ENCODE peak calls at places on chromosome 15, in eight cellular contexts. One of them, this sample, is unnamed.

GRCh38 chr15:101600024-101600423 is 52.2 kb downstream of the TM2D3 start:
- DNase-seq in cardiac muscle cell: no peak
- DNase-seq in GM13976: no peak
- DNase-seq in heart right ventricle: no peak
- DNase-seq in AG09309: no peak
- DNase-seq in PC-3: no peak
- DNase-seq in AG04450: no peak
- DNase-seq in transverse colon: no peak
- DNase-seq in this sample: no peak

GRCh38 chr15:40044717-40045571 is 6.0 kb upstream of the SRP14 start:
- DNase-seq in heart right ventricle: peak
- DNase-seq in AG09309: no peak
- DNase-seq in GM13976: peak
- DNase-seq in transverse colon: peak
- DNase-seq in PC-3: peak
- DNase-seq in cardiac muscle cell: peak
- DNase-seq in AG04450: no peak
- DNase-seq in this sample: peak

GRCh38 chr15:35980719-35981118 is 434.8 kb upstream of the DPH6 start:
- DNase-seq in heart right ventricle: no peak
- DNase-seq in PC-3: peak
- DNase-seq in cardiac muscle cell: no peak
- DNase-seq in transverse colon: no peak
- DNase-seq in AG09309: no peak
- DNase-seq in GM13976: no peak
- DNase-seq in AG04450: no peak
- DNase-seq in this sample: no peak

GRCh38 chr15:40435331-40436089 is 5.2 kb upstream of the BAHD1 start:
- DNase-seq in AG09309: no peak
- DNase-seq in GM13976: no peak
- DNase-seq in PC-3: no peak
- DNase-seq in transverse colon: no peak
- DNase-seq in cardiac muscle cell: no peak
- DNase-seq in AG04450: no peak
- DNase-seq in heart right ventricle: no peak
- DNase-seq in this sample: no peak

GRCh38 chr15:41730543-41730942 is 43.7 kb upstream of the MAPKBP1 start:
- DNase-seq in GM13976: peak
- DNase-seq in AG09309: no peak
- DNase-seq in heart right ventricle: no peak
- DNase-seq in PC-3: no peak
- DNase-seq in AG04450: no peak
- DNase-seq in cardiac muscle cell: no peak
- DNase-seq in transverse colon: no peak
- DNase-seq in this sample: peak

GRCh38 chr15:36880226-36880912 is 220.0 kb downstream of the MEIS2 start:
- DNase-seq in cardiac muscle cell: no peak
- DNase-seq in heart right ventricle: no peak
- DNase-seq in GM13976: no peak
- DNase-seq in AG04450: no peak
- DNase-seq in PC-3: no peak
- DNase-seq in transverse colon: no peak
- DNase-seq in AG09309: no peak
- DNase-seq in this sample: no peak

GRCh38 chr15:53658827-53659226 is 100.6 kb downstream of the WDR72 start:
- DNase-seq in AG04450: no peak
- DNase-seq in GM13976: no peak
- DNase-seq in cardiac muscle cell: no peak
- DNase-seq in transverse colon: no peak
- DNase-seq in heart right ventricle: no peak
- DNase-seq in AG09309: no peak
- DNase-seq in PC-3: peak
- DNase-seq in this sample: no peak

GRCh38 chr15:99635794-99636193 is 70.0 kb downstream of the MEF2A start:
- DNase-seq in cardiac muscle cell: no peak
- DNase-seq in GM13976: no peak
- DNase-seq in heart right ventricle: no peak
- DNase-seq in transverse colon: no peak
- DNase-seq in AG09309: no peak
- DNase-seq in PC-3: peak
- DNase-seq in AG04450: no peak
- DNase-seq in this sample: peak

GRCh38 chr15:40291088-40291574 is 8.3 kb upstream of the ANKRD63 start:
- DNase-seq in heart right ventricle: peak
- DNase-seq in transverse colon: peak
- DNase-seq in AG04450: peak
- DNase-seq in PC-3: peak
- DNase-seq in GM13976: no peak
- DNase-seq in cardiac muscle cell: peak
- DNase-seq in AG09309: no peak
- DNase-seq in this sample: no peak

GRCh38 chr15:76529911-76530310 is 193.3 kb downstream of the ISL2 start:
- DNase-seq in transverse colon: no peak
- DNase-seq in GM13976: no peak
- DNase-seq in PC-3: no peak
- DNase-seq in heart right ventricle: no peak
- DNase-seq in AG09309: no peak
- DNase-seq in cardiac muscle cell: no peak
- DNase-seq in AG04450: no peak
- DNase-seq in this sample: no peak

GRCh38 chr15:44427756-44428724 is 611 bp downstream of the CTDSPL2 start:
- DNase-seq in AG04450: no peak
- DNase-seq in AG09309: peak
- DNase-seq in cardiac muscle cell: peak
- DNase-seq in heart right ventricle: no peak
- DNase-seq in PC-3: peak
- DNase-seq in transverse colon: peak
- DNase-seq in GM13976: no peak
- DNase-seq in this sample: no peak

GRCh38 chr15:55494927-55495326 is 13.1 kb downstream of the DNAAF4 start:
- DNase-seq in transverse colon: no peak
- DNase-seq in AG09309: no peak
- DNase-seq in heart right ventricle: no peak
- DNase-seq in cardiac muscle cell: no peak
- DNase-seq in AG04450: no peak
- DNase-seq in PC-3: no peak
- DNase-seq in GM13976: no peak
- DNase-seq in this sample: no peak

GRCh38 chr15:73375755-73376305 is 7.1 kb upstream of the HCN4 start:
- DNase-seq in transverse colon: no peak
- DNase-seq in PC-3: peak
- DNase-seq in AG04450: no peak
- DNase-seq in cardiac muscle cell: no peak
- DNase-seq in GM13976: no peak
- DNase-seq in heart right ventricle: no peak
- DNase-seq in AG09309: no peak
- DNase-seq in this sample: no peak

GRCh38 chr15:83300826-83301225 is 16.4 kb upstream of the BNC1 start:
- DNase-seq in cardiac muscle cell: peak
- DNase-seq in transverse colon: no peak
- DNase-seq in AG04450: no peak
- DNase-seq in PC-3: peak
- DNase-seq in heart right ventricle: no peak
- DNase-seq in GM13976: no peak
- DNase-seq in AG09309: no peak
- DNase-seq in this sample: no peak

GRCh38 chr15:55253580-55253979 is 36.0 kb downstream of the RAB27A start:
- DNase-seq in AG04450: peak
- DNase-seq in AG09309: peak
- DNase-seq in heart right ventricle: no peak
- DNase-seq in cardiac muscle cell: peak
- DNase-seq in PC-3: peak
- DNase-seq in GM13976: no peak
- DNase-seq in transverse colon: no peak
- DNase-seq in this sample: no peak

GRCh38 chr15:41926184-41927056 is 32.6 kb upstream of the SPTBN5 start:
- DNase-seq in AG04450: no peak
- DNase-seq in cardiac muscle cell: no peak
- DNase-seq in heart right ventricle: no peak
- DNase-seq in PC-3: peak
- DNase-seq in GM13976: no peak
- DNase-seq in transverse colon: peak
- DNase-seq in AG09309: no peak
- DNase-seq in this sample: no peak

GRCh38 chr15:101138913-101139880 is 112.7 kb downstream of the CHSY1 start:
- DNase-seq in cardiac muscle cell: peak
- DNase-seq in transverse colon: peak
- DNase-seq in AG04450: no peak
- DNase-seq in heart right ventricle: no peak
- DNase-seq in AG09309: no peak
- DNase-seq in GM13976: peak
- DNase-seq in PC-3: no peak
- DNase-seq in this sample: peak

GRCh38 chr15:65303687-65304392 is 637 bp upstream of the RNU5B-1 start:
- DNase-seq in AG09309: no peak
- DNase-seq in PC-3: peak
- DNase-seq in GM13976: no peak
- DNase-seq in transverse colon: peak
- DNase-seq in cardiac muscle cell: peak
- DNase-seq in heart right ventricle: peak
- DNase-seq in AG04450: peak
- DNase-seq in this sample: no peak

DNA sequence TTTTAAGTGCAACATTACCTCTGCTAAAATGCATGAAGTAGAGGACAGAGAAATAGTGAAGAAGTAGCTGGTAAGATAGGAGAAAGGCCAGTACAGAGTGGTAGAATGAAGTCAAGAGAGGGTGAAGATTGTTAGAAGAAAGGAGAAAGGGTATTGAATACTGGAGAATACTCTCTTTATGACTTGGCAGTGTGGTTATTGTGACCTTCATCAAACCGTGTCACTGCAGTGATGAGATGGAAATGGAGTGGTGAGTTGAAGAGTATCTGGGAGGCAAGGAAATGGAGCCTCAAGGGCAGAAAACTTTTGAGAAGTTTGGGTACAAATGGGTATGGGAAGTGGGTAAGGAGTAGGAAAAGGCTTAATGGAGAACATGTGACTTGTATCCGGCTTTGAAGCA is 24.7 kb downstream of the MINDY2 start:
- DNase-seq in AG04450: no peak
- DNase-seq in cardiac muscle cell: no peak
- DNase-seq in heart right ventricle: no peak
- DNase-seq in AG09309: no peak
- DNase-seq in transverse colon: no peak
- DNase-seq in PC-3: no peak
- DNase-seq in GM13976: no peak
- DNase-seq in this sample: no peak
- TF ChIP-seq CTCF in AG04450: no peak
- TF ChIP-seq CTCF in cardiac muscle cell: no peak
- TF ChIP-seq CTCF in heart right ventricle: no peak
- TF ChIP-seq CTCF in AG09309: no peak
- TF ChIP-seq CTCF in transverse colon: no peak
- TF ChIP-seq CTCF in PC-3: no peak
- TF ChIP-seq CTCF in GM13976: no peak
- TF ChIP-seq CTCF in this sample: no peak

GRCh38 chr15:85545185-85545584 is 164.8 kb downstream of the AKAP13 start:
- DNase-seq in cardiac muscle cell: peak
- DNase-seq in transverse colon: no peak
- DNase-seq in PC-3: no peak
- DNase-seq in GM13976: no peak
- DNase-seq in AG04450: no peak
- DNase-seq in AG09309: no peak
- DNase-seq in heart right ventricle: no peak
- DNase-seq in this sample: no peak

GRCh38 chr15:85541744-85542143 is 161.3 kb downstream of the AKAP13 start:
- DNase-seq in heart right ventricle: no peak
- DNase-seq in GM13976: peak
- DNase-seq in cardiac muscle cell: no peak
- DNase-seq in transverse colon: no peak
- DNase-seq in AG04450: no peak
- DNase-seq in PC-3: peak
- DNase-seq in AG09309: no peak
- DNase-seq in this sample: peak

GRCh38 chr15:85542895-85543331 is 162.5 kb downstream of the AKAP13 start:
- DNase-seq in GM13976: no peak
- DNase-seq in PC-3: peak
- DNase-seq in transverse colon: no peak
- DNase-seq in AG04450: no peak
- DNase-seq in cardiac muscle cell: no peak
- DNase-seq in AG09309: no peak
- DNase-seq in heart right ventricle: no peak
- DNase-seq in this sample: peak

GRCh38 chr15:85542488-85542887 is 162.1 kb downstream of the AKAP13 start:
- DNase-seq in AG09309: no peak
- DNase-seq in heart right ventricle: no peak
- DNase-seq in AG04450: no peak
- DNase-seq in GM13976: no peak
- DNase-seq in cardiac muscle cell: no peak
- DNase-seq in transverse colon: no peak
- DNase-seq in PC-3: no peak
- DNase-seq in this sample: no peak

DNA sequence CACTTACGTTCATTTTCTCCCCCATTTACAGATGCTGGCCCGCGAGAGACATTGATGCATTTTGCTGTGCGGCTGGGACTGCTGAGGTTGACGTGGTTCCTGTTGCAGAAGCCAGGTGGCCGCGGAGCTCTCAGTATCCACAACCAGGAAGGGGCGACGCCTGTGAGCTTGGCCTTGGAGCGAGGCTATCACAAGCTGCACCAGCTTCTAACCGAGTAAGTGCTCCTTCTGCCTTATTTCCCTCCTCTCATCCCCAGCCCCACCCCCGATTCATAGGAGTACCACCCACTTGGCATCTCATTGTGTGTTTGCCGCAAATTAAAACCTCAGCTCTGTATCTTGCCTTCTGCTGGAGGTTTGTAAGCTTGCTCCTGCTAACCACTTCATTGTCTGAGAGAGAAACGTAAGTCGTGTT is 163.3 kb downstream of the AKAP13 start:
- DNase-seq in heart right ventricle: peak
- DNase-seq in transverse colon: peak
- DNase-seq in AG04450: no peak
- DNase-seq in AG09309: no peak
- DNase-seq in cardiac muscle cell: no peak
- DNase-seq in PC-3: no peak
- DNase-seq in GM13976: no peak
- DNase-seq in this sample: no peak
- TF ChIP-seq CTCF in heart right ventricle: peak
- TF ChIP-seq CTCF in transverse colon: peak
- TF ChIP-seq CTCF in AG04450: no peak
- TF ChIP-seq CTCF in AG09309: no peak
- TF ChIP-seq CTCF in cardiac muscle cell: no peak
- TF ChIP-seq CTCF in PC-3: no peak
- TF ChIP-seq CTCF in GM13976: no peak
- TF ChIP-seq CTCF in this sample: no peak

GRCh38 chr15:72042865-72043264 is 75.1 kb downstream of the MYO9A start:
- DNase-seq in transverse colon: no peak
- DNase-seq in heart right ventricle: no peak
- DNase-seq in AG04450: no peak
- DNase-seq in PC-3: no peak
- DNase-seq in GM13976: no peak
- DNase-seq in cardiac muscle cell: no peak
- DNase-seq in AG09309: no peak
- DNase-seq in this sample: no peak
- TF ChIP-seq CTCF in transverse colon: no peak
- TF ChIP-seq CTCF in heart right ventricle: no peak
- TF ChIP-seq CTCF in AG04450: no peak
- TF ChIP-seq CTCF in PC-3: no peak
- TF ChIP-seq CTCF in GM13976: no peak
- TF ChIP-seq CTCF in cardiac muscle cell: no peak
- TF ChIP-seq CTCF in AG09309: no peak
- TF ChIP-seq CTCF in this sample: no peak

GRCh38 chr15:62391565-62392262 is 226.6 kb upstream of the C2CD4B start:
- DNase-seq in AG04450: no peak
- DNase-seq in cardiac muscle cell: peak
- DNase-seq in GM13976: peak
- DNase-seq in heart right ventricle: peak
- DNase-seq in PC-3: peak
- DNase-seq in transverse colon: peak
- DNase-seq in AG09309: no peak
- DNase-seq in this sample: peak
- TF ChIP-seq CTCF in AG04450: peak
- TF ChIP-seq CTCF in cardiac muscle cell: peak
- TF ChIP-seq CTCF in GM13976: no peak
- TF ChIP-seq CTCF in heart right ventricle: peak
- TF ChIP-seq CTCF in PC-3: peak
- TF ChIP-seq CTCF in transverse colon: peak
- TF ChIP-seq CTCF in AG09309: peak
- TF ChIP-seq CTCF in this sample: no peak